ENCODE peak calls at places on chromosome 12, in five cellular contexts. M is lower lobe of right lung, Y is esophagus muscularis mucosa, J is breast epithelium, E is testis. T is an unnamed sample.

GRCh38 chr12:56955631-56956256 is 1.7 kb downstream of the RDH16 start:
- DNase-seq in E (no peak), J (no peak), M (no peak), Y (peak; percentile 80), T (no peak)

GRCh38 chr12:42985506-42985905 is 396.0 kb upstream of the PRICKLE1 start:
- DNase-seq in M (no peak), E (no peak), Y (no peak), J (no peak), T (peak; percentile 74)

GRCh38 chr12:103379670-103380069 is 116.1 kb downstream of the C12orf42 start:
- DNase-seq in Y (no peak), J (no peak), M (no peak), E (no peak), T (no peak)

GRCh38 chr12:99053599-99054362 is 408.7 kb downstream of the APAF1 start:
- DNase-seq in M (no peak), E (no peak), Y (no peak), J (no peak), T (no peak)

GRCh38 chr12:54984602-54985376 is at the start of gene TESPA1:
- DNase-seq in Y (no peak), M (peak; percentile 79), E (peak; percentile 55), J (no peak), T (no peak)

GRCh38 chr12:64687816-64688599 is 71.2 kb downstream of the GNS start:
- DNase-seq in Y (no peak), J (no peak), E (no peak), M (no peak), T (no peak)

GRCh38 chr12:51000245-51000644 is 25.9 kb downstream of the SLC11A2 start:
- DNase-seq in M (no peak), E (no peak), J (no peak), Y (no peak), T (no peak)

GRCh38 chr12:119594772-119595445 is 1.3 kb downstream of the TMEM233 start:
- DNase-seq in J (no peak), Y (peak; percentile 89), E (peak; percentile 18), M (no peak), T (peak; percentile 2)

GRCh38 chr12:27703720-27704452 is 6.7 kb upstream of the MRPS35 start:
- DNase-seq in J (no peak), Y (no peak), M (peak; percentile 61), E (peak; percentile 89), T (peak; percentile 78)

GRCh38 chr12:53046655-53047220 is 3.1 kb upstream of the TNS2 start:
- DNase-seq in Y (peak; percentile 98), E (peak; percentile 93), M (peak; percentile 90), J (peak; percentile 91), T (peak; percentile 78)

GRCh38 chr12:388547-389137 is 478 bp downstream of the KDM5A start:
- DNase-seq in E (peak; percentile 36), M (peak; percentile 55), Y (no peak), J (no peak), T (peak; percentile 20)

DNA sequence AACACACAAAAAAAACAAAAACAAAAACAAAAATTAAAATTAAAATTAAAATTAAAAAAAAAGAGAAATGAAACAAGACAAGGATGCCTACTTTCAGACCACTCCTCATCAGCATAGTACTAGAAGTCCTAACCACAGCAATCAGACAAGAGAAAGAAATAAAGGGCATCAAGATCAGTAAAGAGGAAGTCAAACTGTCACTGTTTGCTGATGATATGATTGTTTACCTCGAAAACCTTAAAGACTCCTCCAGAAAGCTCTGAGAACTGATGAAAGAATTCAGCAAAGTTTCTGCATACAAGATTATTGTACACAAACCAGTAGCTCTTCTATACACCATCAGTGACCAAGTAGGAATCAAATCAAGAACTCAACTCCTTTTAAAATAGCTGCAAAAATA is 29.2 kb downstream of the ALG10 start:
- DNase-seq in Y (no peak), M (no peak), J (no peak), E (no peak), T (no peak)
- H3K9me3 ChIP-seq in Y (peaks cover 14% of the 10 kb centered on the region), M (peaks cover 4% of the 10 kb centered on the region), J (peaks cover 6% of the 10 kb centered on the region), E (no peaks in the 10 kb centered on the region), T (no peaks in the 10 kb centered on the region)

DNA sequence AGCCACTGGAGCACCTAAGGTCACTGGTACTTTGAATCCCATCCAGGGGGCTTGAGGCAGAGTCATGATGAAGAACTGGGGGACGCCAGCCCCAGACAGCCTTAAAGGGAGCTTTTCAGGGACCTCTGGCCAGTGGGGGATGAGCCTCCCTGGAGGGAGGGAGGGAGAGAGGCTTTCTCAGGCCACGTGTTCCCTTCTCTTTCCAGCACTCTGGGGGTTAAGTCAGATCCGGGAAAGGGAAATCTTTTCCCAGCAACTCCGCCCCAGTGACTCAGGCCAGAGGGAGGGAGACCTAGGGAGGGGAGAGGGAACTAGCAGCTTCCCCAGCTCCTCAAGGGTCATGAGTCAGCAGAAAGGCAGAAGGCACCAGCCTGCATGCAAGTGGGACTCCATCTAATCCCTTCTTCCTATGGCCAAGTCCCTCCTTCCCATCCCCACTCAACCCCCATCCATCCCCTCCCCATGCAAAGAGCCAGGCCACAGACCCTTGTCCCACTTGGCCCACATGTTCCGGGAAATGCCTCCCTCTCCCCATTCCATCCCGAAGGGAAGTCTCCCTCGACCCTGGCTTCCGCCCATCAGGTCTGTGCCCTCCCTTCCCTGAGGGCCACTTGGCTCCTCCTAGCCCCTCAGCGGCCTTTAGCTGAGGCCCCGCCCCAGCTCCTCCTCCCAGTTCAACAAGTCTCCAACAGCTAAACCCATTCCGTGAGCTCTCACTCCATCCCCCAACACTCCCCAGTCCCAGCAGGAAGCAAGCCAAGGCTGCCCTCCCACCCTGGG is 5.6 kb downstream of the TNFRSF1A start:
- DNase-seq in Y (peak; percentile 98), J (peak; percentile 89), E (peak; percentile 92), M (peak; percentile 96), T (peak; percentile 100)
- H3K36me3 ChIP-seq in Y (peaks cover 34% of the 10 kb centered on the region), J (peaks cover 3% of the 10 kb centered on the region), E (no peaks in the 10 kb centered on the region), M (peaks cover 56% of the 10 kb centered on the region), T (peaks cover 13% of the 10 kb centered on the region)

DNA sequence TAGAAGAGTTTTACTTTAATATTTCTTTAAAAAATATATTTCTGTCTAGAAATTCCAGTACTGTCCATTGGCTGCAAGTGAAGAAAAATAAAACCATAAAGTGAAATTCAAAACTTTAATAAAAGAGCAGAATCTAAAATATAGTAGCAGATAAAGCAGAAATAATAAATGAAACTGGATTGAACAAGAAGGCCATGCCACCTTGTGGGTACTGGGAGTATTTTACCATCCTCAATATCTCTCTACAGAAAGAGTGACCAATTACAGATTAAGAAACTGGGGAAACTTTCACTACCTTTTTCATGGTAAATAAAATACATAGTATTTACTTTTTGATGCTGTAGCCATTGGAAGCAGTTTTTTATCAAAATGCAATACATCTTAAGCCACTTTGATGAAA is 220.5 kb downstream of the BCAT1 start:
- DNase-seq in M (no peak), E (no peak), Y (no peak), J (no peak), T (peak; percentile 22)
- TF ChIP-seq CTCF in M (peak; percentile 59), E (peak; percentile 31), Y (peak; percentile 38), J (no peak), T (peak; percentile 65)

DNA sequence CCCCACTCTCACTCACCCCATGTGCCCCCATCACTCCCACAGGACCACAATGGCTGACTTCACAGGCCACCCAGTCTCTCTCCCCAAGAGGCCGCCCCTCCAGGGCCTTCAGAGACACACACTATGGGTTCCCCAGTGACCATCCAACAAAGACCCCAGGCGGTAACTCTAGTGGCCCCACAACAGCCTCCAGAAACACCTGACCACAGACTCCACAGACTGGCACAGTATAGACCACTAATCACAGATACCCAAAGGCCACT is 3.0 kb downstream of the ZNF605 start:
- DNase-seq in J (no peak), Y (no peak), E (no peak), M (no peak), T (no peak)
- H3K9me3 ChIP-seq in J (peaks cover 60% of the 10 kb centered on the region), Y (peaks cover 12% of the 10 kb centered on the region), E (no peaks in the 10 kb centered on the region), M (peaks cover 37% of the 10 kb centered on the region), T (no peaks in the 10 kb centered on the region)

DNA sequence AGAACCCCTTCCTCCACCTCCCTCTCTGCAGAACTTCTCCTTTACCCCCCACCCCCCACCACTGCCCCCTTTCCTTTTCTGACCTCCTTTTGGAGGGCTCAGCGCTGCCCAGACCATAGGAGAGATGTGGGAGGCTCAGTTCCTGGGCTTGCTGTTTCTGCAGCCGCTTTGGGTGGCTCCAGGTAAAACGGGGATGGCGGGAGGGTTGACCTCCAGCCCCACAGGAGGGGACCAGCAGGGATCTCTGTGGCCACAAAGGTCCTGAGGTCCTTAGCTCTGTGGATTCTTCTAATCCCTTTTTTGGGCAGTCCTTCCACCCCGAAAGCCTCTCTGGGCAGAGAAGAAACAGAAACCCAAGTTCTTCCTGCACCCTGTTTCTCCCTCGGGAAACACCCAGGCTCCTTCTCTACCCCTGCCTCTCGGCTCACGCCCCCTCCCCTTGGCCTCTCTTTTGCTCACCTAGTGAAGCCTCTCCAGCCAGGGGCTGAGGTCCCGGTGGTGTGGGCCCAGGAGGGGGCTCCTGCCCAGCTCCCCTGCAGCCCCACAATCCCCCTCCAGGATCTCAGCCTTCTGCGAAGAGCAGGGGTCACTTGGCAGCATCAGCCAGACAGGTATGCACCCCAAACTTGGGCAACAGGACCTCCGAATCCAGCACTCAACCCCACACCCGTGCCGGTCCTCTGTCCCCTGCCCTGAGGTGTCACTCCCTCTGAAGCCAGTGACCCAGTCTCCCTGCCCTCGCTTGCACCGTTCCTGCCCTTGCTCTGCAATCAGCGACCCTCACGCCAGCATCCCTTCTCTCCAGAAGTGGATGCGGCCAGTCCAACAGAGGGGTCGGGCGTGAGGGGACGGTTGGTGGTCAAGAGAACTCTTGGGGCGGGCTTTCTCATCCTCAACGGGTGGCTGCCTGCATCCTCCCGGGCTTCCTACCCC is 675 bp downstream of the LAG3 start:
- DNase-seq in M (no peak), J (no peak), Y (no peak), E (no peak), T (no peak)
- H3K36me3 ChIP-seq in M (peaks cover 21% of the 10 kb centered on the region), J (no peaks in the 10 kb centered on the region), Y (peaks cover 22% of the 10 kb centered on the region), E (no peaks in the 10 kb centered on the region), T (no peaks in the 10 kb centered on the region)

T was measured in cardiac muscle cell.